ENCODE peak calls at places on chromosomes 6 and 20, in four cellular contexts. K is WTC11, V is HepG2, D is K562. F is an unnamed sample.

GRCh38 chr6:132133734-132134490 is 182.7 kb upstream of the CCN2 start:
- DNase-seq in K (no peak), V (no peak), D (no peak), F (no peak)

GRCh38 chr6:168226832-168227434 is 92.6 kb downstream of the DACT2 start:
- DNase-seq in K (no peak), V (peak), D (no peak), F (no peak)

GRCh38 chr6:131281471-131282270 is 146.4 kb downstream of the AKAP7 start:
- DNase-seq in K (peak), V (no peak), D (no peak), F (no peak)

GRCh38 chr6:100138346-100139022 is 144.5 kb upstream of the MCHR2 start:
- DNase-seq in K (no peak), V (no peak), D (no peak), F (no peak)

GRCh38 chr6:105875974-105876640 is 210.0 kb upstream of the PRDM1 start:
- DNase-seq in K (no peak), V (no peak), D (no peak), F (no peak)

GRCh38 chr6:87115402-87116135 is 20.7 kb upstream of the CGA start:
- DNase-seq in K (no peak), V (no peak), D (no peak), F (no peak)

GRCh38 chr6:42165016-42165415 is 8.1 kb upstream of the GUCA1A start:
- DNase-seq in K (no peak), V (no peak), D (no peak), F (no peak)

GRCh38 chr6:137766596-137767370 is 100.3 kb upstream of the TNFAIP3 start:
- DNase-seq in K (no peak), V (no peak), D (no peak), F (no peak)

GRCh38 chr6:15264902-15265761 is 19.3 kb downstream of the JARID2 start:
- DNase-seq in K (no peak), V (no peak), D (peak), F (no peak)

GRCh38 chr6:112243861-112244415 is 10.4 kb downstream of the LAMA4 start:
- DNase-seq in K (no peak), V (no peak), D (no peak), F (no peak)

GRCh38 chr20:54980321-54980960 is 505.0 kb downstream of the DOK5 start:
- DNase-seq in K (no peak), V (no peak), D (no peak), F (no peak)

GRCh38 chr6:116004841-116005507 is 55.7 kb downstream of the FRK start:
- DNase-seq in K (no peak), V (no peak), D (no peak), F (no peak)

GRCh38 chr20:57451759-57452661 is 60.8 kb downstream of the RBM38 start:
- DNase-seq in K (no peak), V (no peak), D (peak), F (no peak)

GRCh38 chr6:31738048-31738979 is 1.5 kb upstream of the MSH5 start:
- DNase-seq in K (no peak), V (peak), D (peak), F (peak)

GRCh38 chr6:79717989-79718388 is 86.9 kb downstream of the SH3BGRL2 start:
- DNase-seq in K (no peak), V (no peak), D (no peak), F (no peak)

GRCh38 chr6:71107935-71108420 is 151.1 kb upstream of the B3GAT2 start:
- DNase-seq in K (no peak), V (no peak), D (no peak), F (no peak)

GRCh38 chr6:75852721-75853120 is 103.7 kb downstream of the MYO6 start:
- DNase-seq in K (no peak), V (no peak), D (no peak), F (no peak)

GRCh38 chr6:15290962-15291704 is 45.3 kb downstream of the JARID2 start:
- DNase-seq in K (no peak), V (no peak), D (no peak), F (no peak)

GRCh38 chr6:2081155-2082138 is 164.0 kb downstream of the GMDS start:
- DNase-seq in K (no peak), V (no peak), D (no peak), F (peak)

GRCh38 chr6:32752580-32752979 is 10.8 kb downstream of the HLA-DQB2 start:
- DNase-seq in K (no peak), V (no peak), D (no peak), F (no peak)

GRCh38 chr20:44496976-44497375 is 21.3 kb downstream of the TTPAL start:
- DNase-seq in K (no peak), V (no peak), D (no peak), F (no peak)

GRCh38 chr20:62458256-62459251 is 17.2 kb downstream of the GATA5 start:
- DNase-seq in K (no peak), V (no peak), D (peak), F (no peak)
- TF ChIP-seq CREM in K (no peak), V (no peak), D (peak), F (no peak)

GRCh38 chr20:90651-91050 is 3.2 kb downstream of the DEFB125 start:
- DNase-seq in K (no peak), V (no peak), D (no peak), F (no peak)

GRCh38 chr20:93641-94040 is 6.2 kb downstream of the DEFB125 start:
- DNase-seq in K (no peak), V (no peak), D (no peak), F (no peak)

DNA sequence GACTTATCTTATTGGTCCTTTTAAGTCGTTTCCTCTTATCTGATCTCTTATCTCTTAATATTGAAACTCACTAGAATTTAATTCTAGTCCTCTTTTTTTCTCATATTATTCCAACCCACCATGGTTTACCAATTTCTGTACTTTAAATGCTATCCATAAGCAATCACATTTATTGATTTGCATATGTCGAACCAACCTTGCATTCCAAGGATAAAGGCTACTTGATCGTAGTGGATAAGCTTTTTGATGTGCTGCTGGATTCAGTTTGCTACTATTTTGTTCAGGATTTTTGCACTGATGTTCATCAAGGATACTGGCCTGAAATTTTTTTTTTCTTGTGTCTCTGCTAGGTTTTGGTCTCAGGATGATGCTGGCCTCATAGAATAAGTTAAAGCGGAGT is 7.7 kb downstream of the DEFB125 start:
- DNase-seq in K (no peak), V (no peak), D (no peak), F (no peak)
- TF ChIP-seq CREM in K (no peak), V (no peak), D (no peak), F (no peak)

GRCh38 chr6:43496370-43497128 is 13.6 kb downstream of the LRRC73 start:
- DNase-seq in K (peak), V (peak), D (peak), F (no peak)
- TF ChIP-seq CREM in K (no peak), V (no peak), D (peak), F (no peak)

GRCh38 chr20:50270569-50270968 is 79.9 kb downstream of the CEBPB start:
- DNase-seq in K (no peak), V (no peak), D (no peak), F (no peak)
- TF ChIP-seq CREM in K (no peak), V (no peak), D (no peak), F (no peak)

GRCh38 chr6:17454316-17455005 is 61.1 kb downstream of the CAP2 start:
- DNase-seq in K (no peak), V (no peak), D (no peak), F (no peak)
- TF ChIP-seq CREM in K (no peak), V (no peak), D (no peak), F (no peak)

GRCh38 chr6:5617179-5617578 is 355.9 kb downstream of the FARS2 start:
- DNase-seq in K (no peak), V (no peak), D (no peak), F (no peak)
- TF ChIP-seq CREM in K (no peak), V (no peak), D (no peak), F (no peak)

GRCh38 chr20:62966212-62967148 is 14.0 kb downstream of the SLC17A9 start:
- DNase-seq in K (no peak), V (no peak), D (no peak), F (no peak)
- TF ChIP-seq CREM in K (no peak), V (no peak), D (no peak), F (no peak)

DNA sequence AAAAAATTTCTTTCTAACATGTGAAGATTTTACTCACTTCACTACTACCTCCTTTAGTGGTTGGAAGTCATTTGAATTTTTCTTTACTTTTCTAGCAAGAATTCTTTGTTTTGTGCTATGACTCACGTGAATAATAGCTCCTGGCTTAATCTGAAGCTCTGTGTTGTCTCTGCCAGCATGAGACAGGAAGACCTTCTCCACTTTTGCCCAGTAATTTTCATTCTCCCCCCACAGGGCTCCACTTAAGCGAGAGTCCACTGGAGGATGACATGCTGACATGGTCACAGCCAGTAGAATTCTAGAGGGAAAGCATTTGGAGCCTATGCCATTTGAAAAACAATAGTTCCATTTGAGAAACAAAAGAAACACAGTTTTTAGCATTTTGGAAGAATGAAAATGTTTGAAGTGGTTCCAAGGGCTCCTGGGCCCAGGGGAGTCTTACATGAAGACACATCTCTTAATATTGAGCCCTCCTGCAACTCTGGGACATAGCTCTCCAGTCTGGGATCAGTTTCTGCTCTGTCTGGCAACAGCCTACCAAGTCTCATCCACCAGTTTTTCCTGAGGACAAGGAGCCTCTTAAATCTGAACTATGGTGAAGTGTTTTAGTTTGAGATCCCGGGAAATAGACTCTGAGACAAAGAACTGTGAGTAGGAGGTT is 231.4 kb downstream of the PAX1 start:
- DNase-seq in K (no peak), V (no peak), D (no peak), F (no peak)
- TF ChIP-seq CREM in K (no peak), V (no peak), D (no peak), F (no peak)

F was measured in GM12878.